ENCODE peak calls at places on chromosomes 6 and 20, in five cellular contexts. G, M, I, J and N are unnamed samples. For H3K4me1, the result is how much of the 10 kb centered on the place peaks cover.

GRCh38 chr6:151916680-151917164 is 109.2 kb downstream of the ESR1 start:
- DNase-seq in I (no peak), J (no peak), M (no peak), G (no peak), N (peak)

GRCh38 chr6:138787138-138787537 is 8.7 kb upstream of the ECT2L start:
- DNase-seq in M (no peak), J (no peak), G (no peak), I (no peak), N (no peak)

GRCh38 chr6:130020106-130020851 is 1.9 kb downstream of the L3MBTL3 start:
- DNase-seq in G (peak), M (peak), I (no peak), J (peak), N (no peak)

GRCh38 chr20:48647873-48648272 is 179.9 kb downstream of the PREX1 start:
- DNase-seq in M (no peak), G (no peak), I (no peak), J (no peak), N (no peak)

GRCh38 chr20:52124821-52125220 is 66.8 kb downstream of the ZFP64 start:
- DNase-seq in I (no peak), J (no peak), M (no peak), G (no peak), N (no peak)

GRCh38 chr20:6575912-6576391 is 191.5 kb upstream of the BMP2 start:
- DNase-seq in G (no peak), J (no peak), I (no peak), M (no peak), N (peak)

GRCh38 chr6:110101885-110102284 is 77.6 kb downstream of the WASF1 start:
- DNase-seq in J (no peak), G (no peak), I (no peak), M (no peak), N (no peak)

GRCh38 chr6:124999105-124999764 is 37.0 kb downstream of the RNF217 start:
- DNase-seq in G (no peak), I (no peak), J (no peak), M (no peak), N (no peak)

GRCh38 chr6:92479821-92480220 is 939.5 kb downstream of the EPHA7 start:
- DNase-seq in J (no peak), M (no peak), I (no peak), G (no peak), N (no peak)

GRCh38 chr6:112362027-112362795 is 15.1 kb downstream of the RFPL4B start:
- DNase-seq in M (no peak), I (no peak), G (no peak), J (no peak), N (no peak)

GRCh38 chr6:29813066-29813465 is 14.6 kb upstream of the HLA-G start:
- DNase-seq in J (no peak), I (no peak), G (no peak), M (no peak), N (no peak)

GRCh38 chr20:47335251-47336012 is 21.1 kb downstream of the ZMYND8 start:
- DNase-seq in M (no peak), J (no peak), I (no peak), G (no peak), N (no peak)

GRCh38 chr6:73263570-73263909 is 544 bp upstream of the KHDC1 start:
- DNase-seq in M (no peak), I (no peak), J (no peak), G (no peak), N (peak)

GRCh38 chr6:150395388-150396009 is 26.7 kb downstream of the IYD start:
- DNase-seq in G (no peak), M (no peak), I (peak), J (peak), N (peak)

GRCh38 chr6:17574871-17575560 is 25.1 kb upstream of the FAM8A1 start:
- DNase-seq in J (no peak), I (no peak), M (no peak), G (no peak), N (peak)

GRCh38 chr6:143689852-143690251 is 12.1 kb downstream of the PHACTR2 start:
- DNase-seq in G (no peak), M (no peak), I (no peak), J (no peak), N (no peak)

GRCh38 chr6:31888281-31889258 is 8.9 kb downstream of the EHMT2 start:
- DNase-seq in J (no peak), G (no peak), M (no peak), I (no peak), N (no peak)

GRCh38 chr6:80143312-80143960 is 37.0 kb downstream of the BCKDHB start:
- DNase-seq in G (peak), J (peak), I (peak), M (peak), N (no peak)

GRCh38 chr6:112227992-112228391 is 26.4 kb downstream of the LAMA4 start:
- DNase-seq in M (no peak), G (no peak), J (no peak), I (no peak), N (no peak)

GRCh38 chr6:100446115-100446921 is 18.4 kb downstream of the SIM1 start:
- DNase-seq in M (no peak), G (no peak), J (no peak), I (no peak), N (no peak)

GRCh38 chr6:127581576-127581975 is 4.6 kb downstream of the C6orf58 start:
- DNase-seq in J (no peak), I (no peak), M (no peak), G (no peak), N (no peak)

GRCh38 chr6:134853111-134854055 is 96.5 kb downstream of the ALDH8A1 start:
- DNase-seq in J (no peak), I (peak), M (no peak), G (no peak), N (peak)

GRCh38 chr6:26125015-26125690 is 37.9 kb downstream of the HFE start:
- DNase-seq in J (peak), I (no peak), M (no peak), G (no peak), N (no peak)

GRCh38 chr6:158916638-158917037 is 83.4 kb downstream of the RSPH3 start:
- DNase-seq in M (no peak), J (no peak), I (no peak), G (peak), N (no peak)

GRCh38 chr6:7440476-7440875 is 50.9 kb downstream of the RIOK1 start:
- DNase-seq in M (no peak), I (no peak), J (no peak), G (no peak), N (no peak)

GRCh38 chr6:33168624-33169023 is 23.6 kb downstream of the COL11A2 start:
- DNase-seq in J (no peak), G (no peak), M (no peak), I (no peak), N (no peak)

GRCh38 chr6:142548571-142548970 is 246.8 kb downstream of the ADGRG6 start:
- DNase-seq in M (no peak), G (no peak), I (no peak), J (no peak), N (no peak)

GRCh38 chr6:13146429-13146828 is 181.9 kb downstream of the TBC1D7 start:
- DNase-seq in M (no peak), I (no peak), J (no peak), G (no peak), N (no peak)

GRCh38 chr6:5759571-5759970 is 247.2 kb downstream of the NRN1 start:
- DNase-seq in I (no peak), G (no peak), J (no peak), M (no peak), N (no peak)

GRCh38 chr6:121651420-121651819 is 216.0 kb downstream of the GJA1 start:
- DNase-seq in M (no peak), G (no peak), I (no peak), J (no peak), N (no peak)

GRCh38 chr6:52982680-52983079 is 12.4 kb downstream of the GSTA4 start:
- DNase-seq in I (no peak), M (no peak), J (no peak), G (no peak), N (no peak)

GRCh38 chr20:47334022-47334551 is 22.4 kb downstream of the ZMYND8 start:
- DNase-seq in M (no peak), G (no peak), J (no peak), I (no peak), N (peak)

GRCh38 chr20:44909872-44910689 is at the start of gene PABPC1L:
- DNase-seq in J (peak), G (peak), I (peak), M (no peak), N (no peak)

GRCh38 chr20:4065405-4065841 is 50.1 kb upstream of the RNF24 start:
- DNase-seq in G (no peak), M (no peak), I (no peak), J (no peak), N (no peak)

GRCh38 chr6:74607468-74607867 is 598.4 kb downstream of the COL12A1 start:
- DNase-seq in I (no peak), M (no peak), J (no peak), G (no peak), N (no peak)

GRCh38 chr6:86031713-86032112 is 389.0 kb upstream of the SYNCRIP start:
- DNase-seq in M (no peak), J (no peak), I (no peak), G (no peak), N (no peak)

GRCh38 chr6:169957351-169957963 is 206.0 kb downstream of the ERMARD start:
- DNase-seq in G (peak), J (no peak), I (no peak), M (peak), N (no peak)

GRCh38 chr6:149834513-149835481 is 29.4 kb downstream of the LRP11 start:
- DNase-seq in I (peak), G (no peak), J (peak), M (no peak), N (peak)

GRCh38 chr6:73129653-73130443 is 95.4 kb downstream of the KHDC1L start:
- DNase-seq in G (peak), M (peak), I (peak), J (peak), N (peak)

GRCh38 chr20:3820048-3820900 is at the start of gene AP5S1:
- DNase-seq in G (peak), I (peak), M (peak), J (peak), N (peak)

GRCh38 chr6:122872311-122872710 is 83.3 kb downstream of the SMPDL3A start:
- DNase-seq in I (no peak), G (no peak), M (no peak), J (no peak), N (no peak)

GRCh38 chr6:122869437-122870024 is 80.5 kb downstream of the SMPDL3A start:
- DNase-seq in J (no peak), M (no peak), I (peak), G (no peak), N (peak)

GRCh38 chr6:122868137-122868536 is 79.1 kb downstream of the SMPDL3A start:
- DNase-seq in I (no peak), M (no peak), G (no peak), J (no peak), N (no peak)

DNA sequence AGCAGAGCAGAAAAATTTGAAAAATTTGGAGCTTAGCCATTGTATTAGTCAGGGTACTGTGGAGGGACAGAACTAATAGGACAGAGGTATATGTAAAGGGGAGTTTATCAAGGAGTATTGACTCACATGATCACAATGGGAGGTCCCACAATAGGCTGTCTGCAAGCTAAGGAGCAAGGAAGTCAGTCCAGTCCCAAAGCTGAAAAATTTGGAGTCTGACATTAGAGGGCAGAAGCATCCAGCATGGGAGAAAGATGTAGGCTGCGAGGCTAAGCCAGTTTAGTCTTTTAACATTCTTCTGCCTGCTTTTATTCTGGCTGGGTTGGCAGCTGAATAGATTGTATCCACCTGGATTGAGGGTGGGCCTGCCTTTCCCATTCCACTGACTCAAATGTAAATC is 82.0 kb downstream of the SMPDL3A start:
- DNase-seq in I (no peak), J (no peak), M (no peak), G (no peak), N (no peak)
- TF ChIP-seq CTCF in I (no peak), J (no peak), M (no peak), G (no peak), N (no peak)

GRCh38 chr6:40701352-40702007 is 114.3 kb upstream of the LRFN2 start:
- DNase-seq in I (no peak), J (no peak), G (no peak), M (no peak), N (no peak)
- H3K4me1 ChIP-seq in I (under half), J (under half), G (under half), M (under half), N (under half)

GRCh38 chr6:45900808-45901752 is 114.6 kb downstream of the CLIC5 start:
- DNase-seq in M (no peak), J (no peak), I (no peak), G (no peak), N (peak)
- H3K27ac ChIP-seq in M (no peak), J (no peak), I (no peak), G (peak), N (no peak)

GRCh38 chr20:62388839-62389600 is 2.1 kb downstream of the RPS21 start:
- DNase-seq in I (no peak), M (no peak), J (no peak), G (no peak), N (no peak)

GRCh38 chr20:62387219-62387913 is 463 bp downstream of the RPS21 start:
- DNase-seq in G (no peak), J (no peak), I (no peak), M (no peak), N (no peak)

GRCh38 chr20:62387993-62388635 is 1.2 kb downstream of the RPS21 start:
- DNase-seq in J (no peak), I (no peak), M (no peak), G (no peak), N (no peak)

GRCh38 chr20:62389601-62390087 is 2.7 kb downstream of the RPS21 start:
- DNase-seq in G (no peak), M (no peak), J (no peak), I (no peak), N (no peak)

DNA sequence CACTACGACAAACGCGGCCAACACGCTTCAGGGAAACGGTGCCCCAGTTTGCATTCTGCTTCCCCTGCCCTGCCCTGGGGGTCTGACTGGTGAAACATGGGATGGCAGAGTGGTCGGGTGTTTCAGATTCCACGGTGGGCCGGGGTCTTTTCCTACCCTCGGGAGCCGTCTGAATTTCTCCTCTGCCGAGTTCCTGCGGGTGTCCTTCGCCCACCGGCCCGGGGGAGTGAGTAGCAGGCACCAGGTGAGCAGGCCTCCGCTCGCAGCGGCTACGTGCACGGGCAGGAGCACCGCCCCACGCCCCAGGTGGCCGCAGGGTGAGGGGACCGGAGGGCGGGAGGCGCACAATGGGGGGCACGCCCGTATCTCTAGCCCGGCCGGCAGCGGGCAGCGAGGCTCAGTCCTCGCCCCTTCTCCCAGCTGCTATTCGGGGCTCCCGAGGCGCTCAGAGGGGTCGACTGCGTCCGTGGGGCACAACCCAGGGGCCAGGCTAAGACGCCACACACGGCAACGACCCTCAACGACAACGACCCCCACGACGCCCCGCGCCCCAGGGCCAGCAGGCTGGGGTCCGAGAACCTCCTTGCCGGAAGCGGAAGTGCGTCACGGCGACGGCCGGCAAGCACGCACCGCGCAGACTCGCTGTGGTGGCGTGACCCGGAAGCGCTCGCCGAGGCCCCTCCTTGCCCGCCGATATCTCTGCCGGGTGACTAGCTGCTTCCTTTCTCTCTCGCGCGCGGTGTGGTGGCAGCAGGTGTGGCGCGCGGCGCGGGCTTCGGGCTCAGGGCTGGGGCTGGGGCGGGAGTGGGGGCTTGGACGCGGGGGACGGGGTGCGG is at the start of gene RPS21:
- DNase-seq in G (peak), M (peak), I (peak), J (peak), N (no peak)
- TF ChIP-seq CTCF in G (no peak), M (no peak), I (no peak), J (no peak), N (no peak)